ENCODE peak calls at places on chromosomes 12 and 14, in nine cellular contexts. P is IMR-90, I is H54, B is ovary, T is uterus, D is suprapubic skin, X is adrenal gland, Y is prostate gland, N is heart left ventricle. R is an unnamed sample.

GRCh38 chr12:57735952-57736742 is 2.4 kb downstream of the AGAP2 start:
- DNase-seq in I (no peak), T (peak; percentile 43), N (peak; percentile 61), Y (no peak), B (peak; percentile 66), D (no peak), P (peak; percentile 37), X (no peak), R (no peak)

GRCh38 chr14:65137648-65138317 is 35.5 kb upstream of the MAX start:
- DNase-seq in N (peak; percentile 30), Y (no peak), B (no peak), D (peak; percentile 0), T (peak; percentile 27), X (no peak), I (no peak), P (peak; percentile 6), R (no peak)

GRCh38 chr12:14773685-14774073 is 29.6 kb downstream of the WBP11 start:
- DNase-seq in B (no peak), I (no peak), P (no peak), X (no peak), Y (no peak), T (peak; percentile 41), N (peak; percentile 24), D (no peak), R (no peak)

GRCh38 chr12:23771230-23771949 is 178.1 kb downstream of the SOX5 start:
- DNase-seq in Y (no peak), D (no peak), P (no peak), B (no peak), N (peak; percentile 36), T (peak; percentile 18), X (no peak), I (no peak), R (peak; percentile 46)

GRCh38 chr12:52614381-52615207 is 3.8 kb downstream of the KRT73 start:
- DNase-seq in P (no peak), B (no peak), I (no peak), Y (no peak), D (no peak), T (no peak), N (no peak), X (no peak), R (no peak)

GRCh38 chr12:1936406-1937320 is 18.2 kb upstream of the CACNA2D4 start:
- DNase-seq in B (peak; percentile 70), I (peak; percentile 58), D (no peak), P (peak; percentile 82), T (peak; percentile 60), Y (peak; percentile 88), N (peak; percentile 67), X (peak; percentile 89), R (no peak)

GRCh38 chr12:8420506-8420905 is 35.3 kb upstream of the CLEC6A start:
- DNase-seq in P (no peak), B (no peak), I (no peak), T (no peak), N (no peak), Y (no peak), D (no peak), X (no peak), R (no peak)

GRCh38 chr12:79373896-79374499 is 316.8 kb downstream of the PAWR start:
- DNase-seq in B (peak; percentile 38), Y (no peak), X (peak; percentile 25), P (peak; percentile 23), I (peak; percentile 31), T (no peak), D (no peak), N (no peak), R (no peak)

GRCh38 chr12:19483727-19484126 is 44.4 kb downstream of the AEBP2 start:
- DNase-seq in D (no peak), T (no peak), P (no peak), N (no peak), Y (no peak), B (no peak), X (no peak), I (no peak), R (no peak)

GRCh38 chr12:94622475-94622874 is 27.9 kb downstream of the TMCC3 start:
- DNase-seq in D (no peak), B (no peak), X (no peak), N (no peak), T (no peak), P (no peak), I (no peak), Y (no peak), R (no peak)

GRCh38 chr14:72682188-72682587 is 211.7 kb downstream of the DPF3 start:
- DNase-seq in Y (no peak), I (no peak), B (no peak), D (no peak), T (no peak), P (peak; percentile 36), N (no peak), X (no peak), R (no peak)

GRCh38 chr12:98530068-98530467 is 14.7 kb downstream of the TMPO start:
- DNase-seq in T (no peak), N (no peak), D (no peak), B (no peak), P (no peak), I (no peak), X (no peak), Y (no peak), R (no peak)

GRCh38 chr14:41016213-41016612 is 590.5 kb upstream of the LRFN5 start:
- DNase-seq in X (no peak), T (no peak), D (no peak), P (no peak), B (no peak), I (no peak), N (no peak), Y (no peak), R (no peak)

GRCh38 chr12:19988457-19988856 is 379.9 kb upstream of the PDE3A start:
- DNase-seq in X (no peak), N (no peak), B (peak; percentile 17), Y (peak; percentile 17), P (no peak), D (no peak), I (no peak), T (no peak), R (peak; percentile 39)

GRCh38 chr14:90111895-90112534 is 50.2 kb downstream of the KCNK13 start:
- DNase-seq in T (no peak), Y (no peak), X (no peak), N (no peak), P (peak; percentile 87), D (no peak), B (no peak), I (peak; percentile 38), R (no peak)

GRCh38 chr14:61406198-61406597 is 84.8 kb downstream of the PRKCH start:
- DNase-seq in P (no peak), T (no peak), X (no peak), D (no peak), B (no peak), N (no peak), I (no peak), Y (no peak), R (no peak)

GRCh38 chr14:56244138-56244789 is 126.1 kb downstream of the PELI2 start:
- DNase-seq in X (no peak), I (no peak), P (peak; percentile 94), B (no peak), D (no peak), T (no peak), Y (no peak), N (no peak), R (no peak)

GRCh38 chr12:114698566-114699163 is 14.7 kb upstream of the TBX3 start:
- DNase-seq in Y (no peak), T (no peak), I (no peak), N (no peak), D (no peak), X (no peak), P (no peak), B (no peak), R (no peak)

GRCh38 chr14:95901014-95901413 is 24.4 kb downstream of the TUNAR start:
- DNase-seq in D (peak; percentile 24), I (peak; percentile 41), T (no peak), N (no peak), X (no peak), P (peak; percentile 33), B (no peak), Y (no peak), R (no peak)

GRCh38 chr14:102362084-102362483 is 606 bp downstream of the CINP start:
- DNase-seq in Y (no peak), T (no peak), N (no peak), P (peak; percentile 57), B (no peak), D (no peak), I (peak; percentile 58), X (no peak), R (no peak)

GRCh38 chr14:84420236-84420635 is 1109.7 kb upstream of the FLRT2 start:
- DNase-seq in Y (no peak), N (no peak), I (no peak), T (no peak), D (no peak), X (no peak), B (no peak), P (no peak), R (no peak)

GRCh38 chr14:39364509-39364908 is 67.7 kb downstream of the FBXO33 start:
- DNase-seq in N (no peak), T (no peak), D (no peak), P (no peak), Y (no peak), I (no peak), X (no peak), B (no peak), R (no peak)

GRCh38 chr12:120265483-120266179 is at the start of gene PXN:
- DNase-seq in I (peak; percentile 74), D (peak; percentile 92), P (peak; percentile 72), B (peak; percentile 92), N (peak; percentile 92), Y (peak; percentile 84), T (peak; percentile 89), X (peak; percentile 90), R (peak; percentile 80)
- TF ChIP-seq POLR2A in I (peak; percentile 66), D (no peak), P (peak; percentile 28), B (peak; percentile 51), N (peak; percentile 80), Y (peak; percentile 82), T (peak; percentile 74), X (peak; percentile 83), R (peak; percentile 69)

GRCh38 chr12:26125451-26126339 is 858 bp upstream of the BHLHE41 start:
- DNase-seq in B (peak; percentile 79), D (peak; percentile 89), X (peak; percentile 90), I (peak; percentile 88), N (peak; percentile 81), P (peak; percentile 73), T (peak; percentile 80), Y (peak; percentile 84), R (peak; percentile 55)
- TF ChIP-seq POLR2A in B (peak; percentile 49), D (no peak), X (peak; percentile 88), I (peak; percentile 43), N (no peak), P (peak; percentile 65), T (no peak), Y (peak; percentile 71), R (no peak)

GRCh38 chr12:49672351-49673181 is 34.6 kb downstream of the FMNL3 start:
- DNase-seq in X (no peak), P (no peak), T (no peak), D (no peak), B (no peak), Y (no peak), I (no peak), N (no peak), R (no peak)
- TF ChIP-seq POLR2A in X (no peak), P (no peak), T (no peak), D (no peak), B (no peak), Y (no peak), I (no peak), N (no peak), R (no peak)

DNA sequence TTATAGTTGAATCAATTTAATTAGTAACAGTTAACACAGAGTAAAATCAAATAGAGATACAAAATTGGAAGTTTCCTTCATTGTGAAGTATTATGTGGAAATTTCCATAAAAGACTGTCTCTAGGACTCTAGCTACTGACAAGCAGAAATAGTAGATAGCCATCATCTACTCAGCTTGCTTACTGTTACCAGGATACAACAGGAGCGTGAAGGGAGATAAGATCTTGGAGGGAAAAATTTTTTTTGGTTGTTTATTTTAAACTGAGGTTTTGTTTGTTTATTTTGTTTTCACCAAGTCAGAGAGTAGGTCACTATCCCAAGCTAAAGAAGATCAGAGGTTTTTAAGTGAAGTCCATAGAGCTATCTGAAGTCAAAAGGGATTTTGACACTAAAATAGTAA is 861.3 kb upstream of the MGAT4C start:
- DNase-seq in N (no peak), X (no peak), I (no peak), T (no peak), D (no peak), Y (no peak), B (no peak), P (no peak), R (no peak)
- TF ChIP-seq POLR2A in N (no peak), X (no peak), I (no peak), T (no peak), D (no peak), Y (no peak), B (no peak), P (no peak), R (no peak)